ENCODE peak calls at places on chromosomes 12 and 14, in five cellular contexts. C is HCT116, G is K562, R is HepG2, P is GM12878. I is an unnamed sample.

GRCh38 chr12:106296179-106296877 is 6.2 kb upstream of the TCP11L2 start:
- DNase-seq in C (peak), G (no peak), R (peak), P (no peak), I (no peak)

GRCh38 chr12:26507613-26508012 is 312.2 kb downstream of the SSPN start:
- DNase-seq in C (no peak), G (no peak), R (no peak), P (no peak), I (no peak)

GRCh38 chr12:120649442-120650248 is 9.2 kb downstream of the CABP1 start:
- DNase-seq in C (no peak), G (no peak), R (no peak), P (no peak), I (peak)

GRCh38 chr12:51951843-51952722 is 584 bp downstream of the ACVR1B start:
- DNase-seq in C (no peak), G (peak), R (no peak), P (no peak), I (peak)

GRCh38 chr12:43210437-43211197 is 341.4 kb downstream of the ADAMTS20 start:
- DNase-seq in C (no peak), G (peak), R (no peak), P (peak), I (no peak)

GRCh38 chr12:16385779-16386646 is 38.6 kb downstream of the MGST1 start:
- DNase-seq in C (no peak), G (peak), R (peak), P (peak), I (peak)

GRCh38 chr12:92547906-92548305 is 154.9 kb upstream of the PLEKHG7 start:
- DNase-seq in C (no peak), G (no peak), R (no peak), P (no peak), I (no peak)

GRCh38 chr12:68765696-68766095 is 19.7 kb downstream of the SLC35E3 start:
- DNase-seq in C (no peak), G (no peak), R (no peak), P (no peak), I (no peak)

GRCh38 chr12:124449623-124450375 is 117.6 kb downstream of the NCOR2 start:
- DNase-seq in C (no peak), G (no peak), R (no peak), P (no peak), I (no peak)

GRCh38 chr14:56117765-56118610 is at the start of gene PELI2:
- DNase-seq in C (peak), G (peak), R (peak), P (no peak), I (peak)

GRCh38 chr14:85399196-85399595 is 130.7 kb upstream of the FLRT2 start:
- DNase-seq in C (no peak), G (no peak), R (no peak), P (no peak), I (no peak)

GRCh38 chr12:75959060-75959459 is 72.5 kb downstream of the PHLDA1 start:
- DNase-seq in C (no peak), G (no peak), R (no peak), P (no peak), I (no peak)

GRCh38 chr14:74913986-74914573 is 9.0 kb downstream of the RPS6KL1 start:
- DNase-seq in C (peak), G (peak), R (peak), P (no peak), I (peak)

GRCh38 chr12:130459916-130460315 is 122.2 kb downstream of the PIWIL1 start:
- DNase-seq in C (no peak), G (no peak), R (no peak), P (no peak), I (peak)

GRCh38 chr12:110791589-110791988 is 48.9 kb upstream of the PPP1CC start:
- DNase-seq in C (no peak), G (no peak), R (no peak), P (peak), I (no peak)

GRCh38 chr12:98955284-98955683 is 310.2 kb downstream of the APAF1 start:
- DNase-seq in C (peak), G (peak), R (peak), P (no peak), I (peak)

DNA sequence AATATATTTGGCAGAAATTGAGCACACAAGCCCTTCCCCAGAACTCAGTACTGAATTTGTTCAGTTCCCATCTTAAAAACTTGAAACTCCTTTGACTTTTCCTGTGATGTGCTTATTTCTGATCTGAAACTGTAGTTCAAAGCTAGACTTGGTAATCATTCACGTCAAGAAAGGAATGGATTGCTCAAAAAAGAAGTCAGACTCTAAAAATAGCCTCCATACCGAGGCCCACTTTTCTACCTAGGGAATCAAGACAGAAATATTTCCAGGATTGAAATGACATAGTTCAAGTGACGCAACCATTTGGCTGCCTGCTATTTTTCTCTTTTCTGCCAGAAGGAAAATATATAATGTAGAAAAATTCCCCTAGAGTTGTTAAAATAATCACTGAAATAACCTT is 129.8 kb downstream of the ETV6 start:
- DNase-seq in C (no peak), G (no peak), R (no peak), P (peak), I (no peak)
- TF ChIP-seq ZBTB33 in C (no peak), G (no peak), R (no peak), P (no peak), I (no peak)

GRCh38 chr14:76430017-76430416 is 54.1 kb downstream of the ESRRB start:
- DNase-seq in C (no peak), G (no peak), R (no peak), P (no peak), I (no peak)

GRCh38 chr14:76430475-76430980 is 54.6 kb downstream of the ESRRB start:
- DNase-seq in C (no peak), G (peak), R (no peak), P (no peak), I (no peak)

GRCh38 chr14:76434220-76434619 is 58.3 kb downstream of the ESRRB start:
- DNase-seq in C (no peak), G (no peak), R (no peak), P (no peak), I (no peak)

GRCh38 chr14:76432967-76433752 is 57.2 kb downstream of the ESRRB start:
- DNase-seq in C (no peak), G (no peak), R (no peak), P (no peak), I (no peak)
- TF ChIP-seq REST in C (no peak), G (no peak), R (no peak), P (no peak), I (no peak)

DNA sequence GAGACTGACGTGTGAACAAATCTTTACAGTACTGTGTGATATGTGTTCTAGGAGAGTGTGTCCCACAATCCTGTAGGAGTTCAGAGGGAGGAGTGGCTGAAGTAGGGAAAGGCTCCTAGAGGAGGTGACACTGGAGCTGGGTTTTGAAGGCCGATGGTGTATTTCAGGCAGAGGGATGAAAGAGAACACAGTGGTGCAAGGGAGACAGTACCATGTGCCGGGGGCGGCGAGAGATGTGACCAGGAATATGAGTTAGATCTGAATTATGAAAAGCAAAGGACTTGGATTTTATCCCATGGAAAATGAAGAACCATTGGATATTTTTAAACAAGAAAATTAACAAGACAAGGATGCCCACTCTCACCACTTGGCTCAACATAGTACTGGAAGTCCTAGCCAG is 77.0 kb upstream of the ESRRB start:
- DNase-seq in C (no peak), G (no peak), R (no peak), P (no peak), I (no peak)
- TF ChIP-seq ZBTB33 in C (no peak), G (no peak), R (no peak), P (no peak), I (no peak)

DNA sequence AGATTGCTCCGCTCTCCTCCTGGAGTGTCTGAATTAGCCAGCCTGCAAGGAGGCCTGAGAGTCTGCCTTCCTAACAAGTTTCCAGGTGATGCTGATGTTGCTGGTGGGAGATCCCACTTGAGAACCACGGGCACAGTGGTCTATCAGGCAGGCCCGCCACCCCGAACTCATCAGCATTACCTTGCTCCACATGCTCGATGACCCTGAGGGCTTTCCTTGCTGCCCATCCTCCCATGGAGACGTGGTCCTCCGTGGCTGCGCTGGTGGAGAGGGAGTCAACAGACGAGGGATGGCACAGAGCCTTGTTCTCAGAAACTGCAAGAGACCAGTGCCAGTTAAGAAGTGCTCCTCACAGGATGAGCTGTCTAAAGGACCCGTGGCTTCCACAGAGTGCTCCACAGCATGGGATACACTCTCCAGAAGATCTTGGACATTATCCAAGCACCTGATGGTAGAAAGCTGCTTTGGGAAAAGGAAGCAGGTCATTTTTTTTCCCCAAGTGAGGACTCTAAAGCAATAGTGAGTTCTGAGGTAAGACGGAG is 18.3 kb downstream of the HAL start:
- DNase-seq in C (no peak), G (no peak), R (no peak), P (no peak), I (no peak)
- TF ChIP-seq REST in C (no peak), G (no peak), R (no peak), P (no peak), I (no peak)

GRCh38 chr12:3170423-3171194 is 93.4 kb downstream of the TSPAN9 start:
- DNase-seq in C (peak), G (no peak), R (no peak), P (no peak), I (peak)

GRCh38 chr12:3167636-3168035 is 90.5 kb downstream of the TSPAN9 start:
- DNase-seq in C (no peak), G (no peak), R (no peak), P (no peak), I (no peak)

GRCh38 chr12:3165311-3165931 is 88.2 kb downstream of the TSPAN9 start:
- DNase-seq in C (no peak), G (no peak), R (no peak), P (no peak), I (no peak)

GRCh38 chr12:3168775-3169221 is 91.6 kb downstream of the TSPAN9 start:
- DNase-seq in C (peak), G (peak), R (no peak), P (no peak), I (no peak)

GRCh38 chr12:3168223-3168770 is 91.1 kb downstream of the TSPAN9 start:
- DNase-seq in C (no peak), G (no peak), R (no peak), P (no peak), I (no peak)
- TF ChIP-seq ZBTB33 in C (no peak), G (no peak), R (no peak), P (no peak), I (no peak)

GRCh38 chr14:40164083-40164482 is 731.9 kb upstream of the FBXO33 start:
- DNase-seq in C (no peak), G (no peak), R (no peak), P (no peak), I (no peak)
- TF ChIP-seq REST in C (no peak), G (no peak), R (no peak), P (no peak), I (no peak)

GRCh38 chr12:527241-527640 is 67.5 kb downstream of the B4GALNT3 start:
- DNase-seq in C (no peak), G (no peak), R (no peak), P (no peak), I (no peak)
- TF ChIP-seq ZBTB33 in C (no peak), G (no peak), R (no peak), P (no peak), I (no peak)